ENCODE peak calls at places on chromosomes 6 and 20, in five cellular contexts. X, J, I, Q and P are unnamed samples.

GRCh38 chr20:61922936-61923335 is 142.7 kb downstream of the TAF4 start:
- DNase-seq in X (no peak), J (no peak), I (no peak), Q (no peak), P (no peak)

GRCh38 chr6:156886409-156886808 is 109.2 kb downstream of the ARID1B start:
- DNase-seq in X (peak), J (no peak), I (no peak), Q (peak), P (no peak)

GRCh38 chr6:141551318-141551717 is 581.4 kb upstream of the GJE1 start:
- DNase-seq in X (no peak), J (no peak), I (no peak), Q (no peak), P (no peak)

GRCh38 chr20:40563296-40563950 is 125.6 kb downstream of the MAFB start:
- DNase-seq in X (peak), J (no peak), I (no peak), Q (peak), P (no peak)

GRCh38 chr6:63516186-63516944 is 55.9 kb upstream of the LOC128125822 start:
- DNase-seq in X (no peak), J (no peak), I (no peak), Q (no peak), P (no peak)

GRCh38 chr6:168584251-168584650 is 143.3 kb downstream of the SMOC2 start:
- DNase-seq in X (no peak), J (no peak), I (no peak), Q (no peak), P (no peak)

GRCh38 chr20:50392138-50392866 is 117.9 kb upstream of the PTPN1 start:
- DNase-seq in X (no peak), J (no peak), I (no peak), Q (no peak), P (no peak)

GRCh38 chr20:2535711-2536561 is 437 bp upstream of the TMC2 start:
- DNase-seq in X (no peak), J (no peak), I (peak), Q (no peak), P (no peak)

GRCh38 chr6:158777510-158777909 is 41.7 kb downstream of the EZR start:
- DNase-seq in X (no peak), J (no peak), I (no peak), Q (no peak), P (no peak)

GRCh38 chr20:2919518-2920245 is 46.4 kb downstream of the PTPRA start:
- DNase-seq in X (no peak), J (no peak), I (no peak), Q (no peak), P (no peak)

GRCh38 chr6:32973934-32974333 is 5.5 kb downstream of the BRD2 start:
- DNase-seq in X (no peak), J (no peak), I (no peak), Q (peak), P (no peak)

GRCh38 chr6:111011360-111012142 is 29.7 kb downstream of the RPF2 start:
- DNase-seq in X (no peak), J (peak), I (no peak), Q (peak), P (no peak)

GRCh38 chr6:96436398-96436797 is 85.2 kb upstream of the UFL1 start:
- DNase-seq in X (no peak), J (no peak), I (no peak), Q (no peak), P (no peak)

GRCh38 chr6:7991992-7992815 is 72.0 kb downstream of the BLOC1S5 start:
- DNase-seq in X (peak), J (no peak), I (no peak), Q (peak), P (no peak)

GRCh38 chr20:47278907-47279348 is 77.6 kb downstream of the ZMYND8 start:
- DNase-seq in X (no peak), J (no peak), I (no peak), Q (no peak), P (no peak)

GRCh38 chr6:170067257-170067656 is 223.6 kb downstream of the DLL1 start:
- DNase-seq in X (no peak), J (no peak), I (no peak), Q (no peak), P (no peak)

GRCh38 chr6:7262746-7263335 is 50.2 kb downstream of the SSR1 start:
- DNase-seq in X (no peak), J (no peak), I (no peak), Q (no peak), P (no peak)

GRCh38 chr6:31063906-31064435 is 48.4 kb downstream of the C6orf15 start:
- DNase-seq in X (no peak), J (no peak), I (no peak), Q (no peak), P (no peak)

GRCh38 chr20:61958773-61959172 is 106.9 kb downstream of the TAF4 start:
- DNase-seq in X (no peak), J (no peak), I (no peak), Q (no peak), P (no peak)

GRCh38 chr6:46393940-46394337 is 97.3 kb downstream of the RCAN2 start:
- DNase-seq in X (no peak), J (no peak), I (no peak), Q (no peak), P (no peak)

GRCh38 chr20:13111249-13111911 is 102.6 kb downstream of the SPTLC3 start:
- DNase-seq in X (no peak), J (no peak), I (no peak), Q (no peak), P (no peak)

GRCh38 chr20:51493346-51493791 is 49.1 kb downstream of the NFATC2 start:
- DNase-seq in X (no peak), J (no peak), I (no peak), Q (no peak), P (no peak)

GRCh38 chr6:137808191-137808590 is 58.9 kb upstream of the TNFAIP3 start:
- DNase-seq in X (no peak), J (no peak), I (no peak), Q (peak), P (no peak)

GRCh38 chr6:56243518-56244070 is 3.8 kb downstream of the COL21A1 start:
- DNase-seq in X (no peak), J (no peak), I (no peak), Q (no peak), P (no peak)

GRCh38 chr6:136066005-136066404 is 184.1 kb downstream of the MTFR2 start:
- DNase-seq in X (no peak), J (no peak), I (no peak), Q (no peak), P (no peak)

GRCh38 chr6:138307816-138308727 is 69.6 kb upstream of the SMIM28 start:
- DNase-seq in X (peak), J (no peak), I (no peak), Q (peak), P (no peak)

GRCh38 chr20:15772826-15773225 is 800.4 kb downstream of the KIF16B start:
- DNase-seq in X (no peak), J (no peak), I (no peak), Q (no peak), P (no peak)

GRCh38 chr20:15767636-15768369 is 805.4 kb downstream of the KIF16B start:
- DNase-seq in X (no peak), J (no peak), I (no peak), Q (no peak), P (no peak)

GRCh38 chr20:15763344-15763743 is 809.9 kb downstream of the KIF16B start:
- DNase-seq in X (no peak), J (no peak), I (no peak), Q (peak), P (no peak)

DNA sequence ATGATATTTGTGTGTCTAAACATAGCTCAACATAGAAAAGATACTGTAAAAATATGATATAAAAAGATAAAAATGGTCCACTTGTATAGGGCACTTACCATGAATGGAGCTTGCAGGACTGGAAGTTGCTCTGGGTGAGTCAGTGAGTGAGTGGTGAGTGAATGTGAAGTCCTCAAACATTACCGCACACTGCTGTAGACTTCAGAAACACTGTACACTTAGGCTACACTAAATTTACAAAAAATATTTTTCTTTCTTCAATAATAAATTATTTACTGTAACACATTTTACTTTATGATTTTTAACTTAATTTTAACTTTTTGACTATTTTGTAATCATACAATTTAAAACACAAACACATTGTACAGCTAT is 804.9 kb downstream of the KIF16B start:
- DNase-seq in X (no peak), J (no peak), I (no peak), Q (no peak), P (no peak)
- TF ChIP-seq CTCF in X (no peak), J (no peak), I (no peak), Q (no peak), P (no peak)

GRCh38 chr20:48329676-48330644 is 497.8 kb downstream of the PREX1 start:
- DNase-seq in X (no peak), J (peak), I (peak), Q (no peak), P (no peak)
- TF ChIP-seq CTCF in X (no peak), J (peak), I (peak), Q (peak), P (no peak)

GRCh38 chr6:113870917-113871316 is 13.8 kb downstream of the MARCKS start:
- DNase-seq in X (no peak), J (no peak), I (no peak), Q (no peak), P (no peak)
- TF ChIP-seq CTCF in X (no peak), J (no peak), I (no peak), Q (no peak), P (no peak)

GRCh38 chr6:15744824-15745402 is 82.1 kb upstream of the DTNBP1 start:
- DNase-seq in X (no peak), J (no peak), I (no peak), Q (no peak), P (no peak)

GRCh38 chr6:15751721-15752350 is 89.0 kb upstream of the DTNBP1 start:
- DNase-seq in X (no peak), J (no peak), I (no peak), Q (no peak), P (no peak)

GRCh38 chr6:15752820-15753219 is 90.0 kb upstream of the DTNBP1 start:
- DNase-seq in X (no peak), J (no peak), I (no peak), Q (no peak), P (no peak)

GRCh38 chr6:15748341-15748740 is 85.5 kb upstream of the DTNBP1 start:
- DNase-seq in X (no peak), J (no peak), I (no peak), Q (no peak), P (no peak)

DNA sequence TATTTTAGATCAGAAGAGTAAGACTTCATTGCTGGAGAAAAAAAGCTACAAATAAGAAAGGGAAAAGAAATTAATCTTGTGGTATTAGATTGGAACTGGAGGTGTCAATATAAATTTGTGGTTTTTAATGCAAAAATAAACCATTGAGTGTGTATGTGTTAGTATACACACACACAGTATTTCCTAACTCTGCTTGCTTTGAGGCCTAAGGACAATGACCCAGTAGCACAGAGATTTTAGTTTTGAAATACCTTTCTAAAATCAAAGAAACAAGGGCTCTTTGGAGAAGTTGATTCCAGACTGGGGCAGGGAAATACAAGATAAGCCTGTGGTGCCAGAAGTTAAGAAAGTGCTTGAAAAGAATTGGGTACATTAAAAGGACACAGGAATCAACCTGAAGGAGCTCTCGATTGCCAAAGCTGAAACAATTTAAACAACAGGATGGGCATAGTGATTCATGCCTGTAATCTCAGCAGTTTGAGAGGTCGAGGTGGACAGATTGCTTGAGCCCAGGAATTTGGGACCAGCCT is 84.6 kb upstream of the DTNBP1 start:
- DNase-seq in X (no peak), J (no peak), I (no peak), Q (no peak), P (no peak)
- TF ChIP-seq CTCF in X (no peak), J (no peak), I (no peak), Q (no peak), P (no peak)

GRCh38 chr6:139373928-139374356 is 506 bp downstream of the CITED2 start:
- DNase-seq in X (no peak), J (no peak), I (no peak), Q (no peak), P (no peak)

GRCh38 chr6:139371421-139372253 is 2.8 kb downstream of the CITED2 start:
- DNase-seq in X (no peak), J (no peak), I (no peak), Q (no peak), P (no peak)

GRCh38 chr6:139374357-139375238 is at the start of gene CITED2:
- DNase-seq in X (peak), J (peak), I (peak), Q (peak), P (peak)

GRCh38 chr6:139372326-139373153 is 1.9 kb downstream of the CITED2 start:
- DNase-seq in X (no peak), J (no peak), I (no peak), Q (no peak), P (no peak)

GRCh38 chr6:139373154-139373927 is 1.1 kb downstream of the CITED2 start:
- DNase-seq in X (peak), J (peak), I (peak), Q (peak), P (no peak)
- TF ChIP-seq CTCF in X (peak), J (peak), I (no peak), Q (peak), P (no peak)

DNA sequence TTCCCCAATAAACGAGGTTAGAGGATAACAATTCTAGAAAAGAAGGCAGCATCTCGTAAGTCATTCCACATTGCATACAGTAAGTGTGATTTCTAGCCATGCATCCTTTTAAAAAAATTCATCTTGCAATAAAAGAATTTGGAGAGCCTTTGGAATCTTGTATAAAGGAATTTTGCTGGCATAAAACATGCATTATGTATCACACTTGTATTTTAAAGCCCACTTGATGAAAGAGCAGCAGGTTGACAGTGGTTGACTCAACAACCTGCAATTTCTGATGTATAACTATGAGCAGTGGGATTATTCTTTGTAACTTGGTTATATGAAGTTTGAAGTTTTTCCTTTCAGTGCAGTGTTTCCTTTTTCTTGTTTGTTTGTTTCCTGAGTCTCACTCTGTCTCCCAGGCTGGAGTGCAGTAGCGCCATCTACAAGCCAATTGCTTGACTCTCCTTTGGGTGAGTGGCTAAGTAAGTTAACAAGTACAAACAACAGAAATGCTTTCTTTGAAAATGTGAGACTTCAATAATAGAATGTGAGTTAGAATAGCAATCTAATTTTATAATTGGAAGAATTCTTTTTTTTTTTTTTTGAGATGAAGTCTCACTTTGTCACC is 39.9 kb downstream of the JARID2 start:
- DNase-seq in X (no peak), J (no peak), I (no peak), Q (no peak), P (no peak)
- TF ChIP-seq CTCF in X (no peak), J (no peak), I (no peak), Q (no peak), P (no peak)

GRCh38 chr6:17167327-17167979 is 65.6 kb downstream of the STMND1 start:
- DNase-seq in X (peak), J (peak), I (peak), Q (peak), P (no peak)
- TF ChIP-seq CTCF in X (peak), J (peak), I (peak), Q (peak), P (no peak)

DNA sequence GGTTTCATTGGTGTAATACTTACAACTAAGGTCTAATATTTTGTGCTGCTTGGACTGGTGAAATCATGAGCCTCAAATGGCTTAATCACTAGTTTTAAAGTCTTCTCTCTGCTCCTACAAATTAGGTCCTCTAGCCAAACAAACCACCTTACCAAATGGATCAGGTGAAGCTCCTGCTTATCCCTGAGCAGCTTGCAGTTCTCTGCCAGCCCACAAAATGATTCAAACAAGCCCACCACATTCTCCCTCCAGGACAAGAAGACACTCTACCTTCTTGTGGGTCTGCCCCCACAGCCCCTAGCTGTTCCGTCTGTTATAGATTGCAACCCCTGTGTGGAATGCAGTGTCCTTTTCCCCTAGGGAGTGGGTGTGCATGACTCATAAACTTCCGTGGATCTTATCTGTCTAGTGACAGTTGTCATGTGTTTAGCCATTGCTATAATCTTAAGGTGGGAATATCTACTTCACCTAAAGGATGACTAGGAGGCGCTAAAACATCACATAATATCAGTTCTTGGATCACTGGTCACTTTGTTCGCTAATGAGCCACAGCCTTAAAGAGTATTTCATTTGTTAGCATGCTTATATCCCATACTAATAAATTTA is 940.5 kb upstream of the MANEA start:
- DNase-seq in X (no peak), J (peak), I (peak), Q (no peak), P (no peak)
- TF ChIP-seq CTCF in X (no peak), J (no peak), I (peak), Q (no peak), P (no peak)